ENCODE peak calls at places on chromosomes 1 and 21, in eight cellular contexts. R, G, Q, T, W, S, E and N are unnamed samples.

GRCh38 chr21:45365186-45365607 is 39.8 kb upstream of the COL18A1 start:
- DNase-seq in R (no peak), G (no peak), Q (no peak), T (peak; percentile 65), W (no peak), S (no peak), E (no peak), N (no peak)

GRCh38 chr1:206836111-206836510 is 29.3 kb upstream of the IL20 start:
- DNase-seq in R (no peak), G (no peak), Q (no peak), T (no peak), W (no peak), S (no peak), E (no peak), N (no peak)

GRCh38 chr1:41313661-41314131 is 47.5 kb upstream of the FOXO6 start:
- DNase-seq in R (peak; percentile 32), G (no peak), Q (peak; percentile 38), T (no peak), W (no peak), S (no peak), E (no peak), N (no peak)

GRCh38 chr1:145963218-145964019 is 956 bp downstream of the ANKRD34A start:
- DNase-seq in R (no peak), G (no peak), Q (no peak), T (no peak), W (peak; percentile 71), S (peak; percentile 49), E (no peak), N (no peak)

GRCh38 chr1:198943484-198943883 is 304.6 kb downstream of the PTPRC start:
- DNase-seq in R (no peak), G (no peak), Q (no peak), T (no peak), W (no peak), S (no peak), E (no peak), N (no peak)

GRCh38 chr1:150876111-150876434 is 326 bp downstream of the ARNT start:
- DNase-seq in R (no peak), G (no peak), Q (no peak), T (no peak), W (no peak), S (peak; percentile 9), E (no peak), N (no peak)

GRCh38 chr1:108877324-108877812 is 583 bp downstream of the GPSM2 start:
- DNase-seq in R (no peak), G (no peak), Q (peak; percentile 43), T (no peak), W (no peak), S (no peak), E (no peak), N (no peak)

GRCh38 chr1:26723013-26723991 is 27.5 kb downstream of the ARID1A start:
- DNase-seq in R (peak; percentile 32), G (peak; percentile 21), Q (peak; percentile 36), T (peak; percentile 94), W (peak; percentile 98), S (peak; percentile 81), E (peak; percentile 70), N (no peak)

GRCh38 chr1:26190373-26190987 is at the start of gene CATSPER4:
- DNase-seq in R (no peak), G (no peak), Q (peak; percentile 24), T (no peak), W (no peak), S (no peak), E (no peak), N (no peak)

GRCh38 chr1:225474986-225475820 is 47.4 kb upstream of the LBR start:
- DNase-seq in R (peak; percentile 87), G (peak; percentile 58), Q (peak; percentile 70), T (peak; percentile 90), W (peak; percentile 48), S (no peak), E (peak; percentile 93), N (peak; percentile 90)

GRCh38 chr1:29939086-29939485 is 702.8 kb downstream of the PTPRU start:
- DNase-seq in R (no peak), G (no peak), Q (no peak), T (no peak), W (no peak), S (peak; percentile 79), E (no peak), N (no peak)

GRCh38 chr1:166858726-166859419 is 17.2 kb downstream of the TADA1 start:
- DNase-seq in R (no peak), G (no peak), Q (no peak), T (no peak), W (no peak), S (no peak), E (no peak), N (no peak)

GRCh38 chr1:196857188-196857587 is 30.7 kb upstream of the CFHR4 start:
- DNase-seq in R (no peak), G (no peak), Q (no peak), T (no peak), W (no peak), S (no peak), E (no peak), N (no peak)

GRCh38 chr1:196861429-196861828 is 26.4 kb upstream of the CFHR4 start:
- DNase-seq in R (no peak), G (no peak), Q (no peak), T (no peak), W (no peak), S (no peak), E (no peak), N (no peak)

GRCh38 chr1:196860323-196860884 is 27.4 kb upstream of the CFHR4 start:
- DNase-seq in R (no peak), G (no peak), Q (no peak), T (no peak), W (no peak), S (no peak), E (no peak), N (no peak)

GRCh38 chr1:196856053-196856452 is 31.8 kb upstream of the CFHR4 start:
- DNase-seq in R (no peak), G (no peak), Q (no peak), T (no peak), W (no peak), S (no peak), E (no peak), N (no peak)

GRCh38 chr1:196858811-196859210 is 29.0 kb upstream of the CFHR4 start:
- DNase-seq in R (no peak), G (no peak), Q (no peak), T (no peak), W (no peak), S (no peak), E (no peak), N (no peak)
- TF ChIP-seq CTCF in R (no peak), G (no peak), Q (no peak), T (no peak), W (no peak), S (no peak), E (no peak), N (no peak)

DNA sequence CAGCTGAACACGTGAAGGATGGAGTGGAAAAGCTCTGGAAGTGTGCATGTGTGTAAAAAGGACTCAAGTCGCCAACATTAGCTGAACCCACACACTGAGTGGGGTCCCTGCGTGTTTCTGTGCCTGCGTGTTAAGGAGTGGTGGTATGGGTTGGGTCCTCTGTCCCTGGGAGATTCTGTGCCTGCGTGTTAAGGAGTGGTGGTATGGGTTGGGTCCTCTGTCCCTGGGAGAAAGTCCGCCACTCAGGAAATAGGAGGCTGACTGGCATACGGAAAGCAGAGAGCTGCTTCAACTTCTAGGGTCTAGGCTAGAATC is 7.0 kb upstream of the SOX13 start:
- DNase-seq in R (no peak), G (no peak), Q (no peak), T (no peak), W (no peak), S (no peak), E (no peak), N (no peak)
- TF ChIP-seq CTCF in R (no peak), G (no peak), Q (no peak), T (no peak), W (no peak), S (no peak), E (no peak), N (no peak)

GRCh38 chr1:7578206-7578605 is 192.9 kb upstream of the VAMP3 start:
- DNase-seq in R (no peak), G (no peak), Q (no peak), T (peak; percentile 57), W (no peak), S (no peak), E (no peak), N (no peak)

GRCh38 chr1:7579016-7579415 is 192.1 kb upstream of the VAMP3 start:
- DNase-seq in R (no peak), G (no peak), Q (no peak), T (peak; percentile 49), W (no peak), S (no peak), E (no peak), N (no peak)

GRCh38 chr1:7574121-7575040 is 196.7 kb upstream of the VAMP3 start:
- DNase-seq in R (no peak), G (no peak), Q (no peak), T (peak; percentile 68), W (no peak), S (no peak), E (no peak), N (no peak)

GRCh38 chr1:7575041-7575400 is 196.1 kb upstream of the VAMP3 start:
- DNase-seq in R (no peak), G (no peak), Q (no peak), T (no peak), W (no peak), S (no peak), E (no peak), N (no peak)

DNA sequence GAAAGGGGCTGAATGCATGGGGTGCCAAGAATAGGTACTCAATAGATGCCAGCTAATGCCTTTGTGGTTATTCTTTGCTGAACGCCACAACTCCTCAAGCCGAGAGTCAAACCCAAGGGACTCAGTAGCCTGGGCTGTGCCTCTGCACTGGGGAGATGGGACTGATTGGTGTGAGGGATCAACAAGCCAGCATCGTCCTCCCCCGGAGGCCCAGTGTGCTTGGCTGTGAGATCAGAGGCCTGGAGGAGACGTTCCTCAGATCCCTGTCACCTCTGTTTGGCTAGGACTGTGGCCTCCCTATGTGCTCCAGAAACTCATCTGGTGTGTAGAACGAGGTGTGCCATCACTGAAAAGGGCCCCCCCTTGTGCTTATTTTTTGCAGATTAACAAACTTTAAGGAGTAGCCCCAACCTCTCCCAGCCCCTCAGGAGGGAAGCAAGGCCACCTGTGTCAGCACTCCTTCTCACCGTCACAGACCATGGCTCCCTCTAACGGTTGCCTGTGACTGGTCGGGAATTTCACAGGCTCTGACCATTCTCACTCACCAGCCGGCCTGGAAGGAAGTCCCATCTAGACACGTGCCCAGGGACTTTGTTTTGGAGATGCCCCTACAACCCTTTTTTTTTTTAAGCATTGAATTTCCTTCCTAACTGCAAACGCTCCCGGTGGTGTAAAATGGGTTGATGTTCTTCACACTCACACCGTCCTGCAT is 194.0 kb upstream of the VAMP3 start:
- DNase-seq in R (no peak), G (no peak), Q (no peak), T (peak; percentile 49), W (no peak), S (no peak), E (no peak), N (no peak)
- TF ChIP-seq CTCF in R (no peak), G (no peak), Q (no peak), T (peak; percentile 25), W (peak; percentile 42), S (peak; percentile 61), E (no peak), N (no peak)

GRCh38 chr1:59999746-60000145 is 73.2 kb upstream of the CYP2J2 start:
- DNase-seq in R (no peak), G (no peak), Q (no peak), T (no peak), W (no peak), S (no peak), E (no peak), N (no peak)
- TF ChIP-seq CTCF in R (no peak), G (no peak), Q (no peak), T (no peak), W (no peak), S (no peak), E (no peak), N (no peak)